ENCODE peak calls at places on chromosomes 4 and X, in seven cellular contexts. One of them, this sample, is unnamed.

GRCh38 chr4:87032884-87033533 is 98.2 kb downstream of the AFF1 start:
- DNase-seq in activated naive CD4-positive, alpha-beta T cell: no peak
- DNase-seq in renal cortical epithelial cell: peak
- DNase-seq in retina: no peak
- DNase-seq in stimulated activated CD8-positive, alpha-beta memory T cell treated with anti-CD3 and anti-CD28 coated beads, Interleukin-4, amount 100 ng/mL, for 1 hour: no peak
- DNase-seq in endothelial cell: no peak
- DNase-seq in ELR: peak
- DNase-seq in this sample: no peak

GRCh38 chr4:6055030-6055429 is 36.8 kb upstream of the C4orf50 start:
- DNase-seq in renal cortical epithelial cell: no peak
- DNase-seq in retina: no peak
- DNase-seq in stimulated activated CD8-positive, alpha-beta memory T cell treated with anti-CD3 and anti-CD28 coated beads, Interleukin-4, amount 100 ng/mL, for 1 hour: no peak
- DNase-seq in activated naive CD4-positive, alpha-beta T cell: no peak
- DNase-seq in endothelial cell: no peak
- DNase-seq in ELR: no peak
- DNase-seq in this sample: no peak

GRCh38 chr4:38667005-38667771 is 3.2 kb downstream of the KLF3 start:
- DNase-seq in stimulated activated CD8-positive, alpha-beta memory T cell treated with anti-CD3 and anti-CD28 coated beads, Interleukin-4, amount 100 ng/mL, for 1 hour: no peak
- DNase-seq in activated naive CD4-positive, alpha-beta T cell: no peak
- DNase-seq in endothelial cell: peak
- DNase-seq in ELR: peak
- DNase-seq in retina: peak
- DNase-seq in renal cortical epithelial cell: peak
- DNase-seq in this sample: peak

GRCh38 chr4:118288097-118288496 is 64.7 kb downstream of the PRSS12 start:
- DNase-seq in endothelial cell: no peak
- DNase-seq in retina: no peak
- DNase-seq in activated naive CD4-positive, alpha-beta T cell: no peak
- DNase-seq in ELR: peak
- DNase-seq in stimulated activated CD8-positive, alpha-beta memory T cell treated with anti-CD3 and anti-CD28 coated beads, Interleukin-4, amount 100 ng/mL, for 1 hour: no peak
- DNase-seq in renal cortical epithelial cell: no peak
- DNase-seq in this sample: no peak

GRCh38 chr4:85543832-85544231 is 68.9 kb downstream of the ARHGAP24 start:
- DNase-seq in activated naive CD4-positive, alpha-beta T cell: no peak
- DNase-seq in retina: no peak
- DNase-seq in renal cortical epithelial cell: peak
- DNase-seq in endothelial cell: no peak
- DNase-seq in ELR: peak
- DNase-seq in stimulated activated CD8-positive, alpha-beta memory T cell treated with anti-CD3 and anti-CD28 coated beads, Interleukin-4, amount 100 ng/mL, for 1 hour: no peak
- DNase-seq in this sample: no peak

GRCh38 chrX:40471965-40472648 is 108.7 kb upstream of the ATP6AP2 start:
- DNase-seq in activated naive CD4-positive, alpha-beta T cell: no peak
- DNase-seq in endothelial cell: no peak
- DNase-seq in ELR: peak
- DNase-seq in stimulated activated CD8-positive, alpha-beta memory T cell treated with anti-CD3 and anti-CD28 coated beads, Interleukin-4, amount 100 ng/mL, for 1 hour: no peak
- DNase-seq in retina: peak
- DNase-seq in renal cortical epithelial cell: peak
- DNase-seq in this sample: no peak

GRCh38 chr4:143377635-143378099 is 41.0 kb downstream of the GAB1 start:
- DNase-seq in renal cortical epithelial cell: no peak
- DNase-seq in stimulated activated CD8-positive, alpha-beta memory T cell treated with anti-CD3 and anti-CD28 coated beads, Interleukin-4, amount 100 ng/mL, for 1 hour: no peak
- DNase-seq in activated naive CD4-positive, alpha-beta T cell: no peak
- DNase-seq in retina: no peak
- DNase-seq in ELR: no peak
- DNase-seq in endothelial cell: no peak
- DNase-seq in this sample: no peak

GRCh38 chrX:141760761-141761160 is 62.2 kb upstream of the SPANXD start:
- DNase-seq in endothelial cell: no peak
- DNase-seq in stimulated activated CD8-positive, alpha-beta memory T cell treated with anti-CD3 and anti-CD28 coated beads, Interleukin-4, amount 100 ng/mL, for 1 hour: no peak
- DNase-seq in ELR: peak
- DNase-seq in renal cortical epithelial cell: peak
- DNase-seq in activated naive CD4-positive, alpha-beta T cell: no peak
- DNase-seq in retina: no peak
- DNase-seq in this sample: no peak

GRCh38 chr4:79445371-79445781 is 37.3 kb upstream of the GK2 start:
- DNase-seq in endothelial cell: no peak
- DNase-seq in stimulated activated CD8-positive, alpha-beta memory T cell treated with anti-CD3 and anti-CD28 coated beads, Interleukin-4, amount 100 ng/mL, for 1 hour: no peak
- DNase-seq in ELR: no peak
- DNase-seq in retina: peak
- DNase-seq in renal cortical epithelial cell: peak
- DNase-seq in activated naive CD4-positive, alpha-beta T cell: no peak
- DNase-seq in this sample: no peak

GRCh38 chr4:109559983-109560686 is at the start of gene MCUB:
- DNase-seq in stimulated activated CD8-positive, alpha-beta memory T cell treated with anti-CD3 and anti-CD28 coated beads, Interleukin-4, amount 100 ng/mL, for 1 hour: peak
- DNase-seq in retina: peak
- DNase-seq in ELR: peak
- DNase-seq in renal cortical epithelial cell: peak
- DNase-seq in endothelial cell: peak
- DNase-seq in activated naive CD4-positive, alpha-beta T cell: peak
- DNase-seq in this sample: no peak

GRCh38 chrX:30865020-30865419 is 24.0 kb downstream of the TAB3 start:
- DNase-seq in renal cortical epithelial cell: peak
- DNase-seq in retina: no peak
- DNase-seq in ELR: peak
- DNase-seq in endothelial cell: no peak
- DNase-seq in stimulated activated CD8-positive, alpha-beta memory T cell treated with anti-CD3 and anti-CD28 coated beads, Interleukin-4, amount 100 ng/mL, for 1 hour: no peak
- DNase-seq in activated naive CD4-positive, alpha-beta T cell: no peak
- DNase-seq in this sample: no peak

GRCh38 chr4:16897991-16898827 is at the start of gene LDB2:
- DNase-seq in stimulated activated CD8-positive, alpha-beta memory T cell treated with anti-CD3 and anti-CD28 coated beads, Interleukin-4, amount 100 ng/mL, for 1 hour: no peak
- DNase-seq in renal cortical epithelial cell: peak
- DNase-seq in retina: peak
- DNase-seq in ELR: peak
- DNase-seq in activated naive CD4-positive, alpha-beta T cell: no peak
- DNase-seq in endothelial cell: peak
- DNase-seq in this sample: peak

GRCh38 chrX:118579417-118579816 is 83.8 kb downstream of the DOCK11 start:
- DNase-seq in ELR: no peak
- DNase-seq in endothelial cell: no peak
- DNase-seq in renal cortical epithelial cell: no peak
- DNase-seq in stimulated activated CD8-positive, alpha-beta memory T cell treated with anti-CD3 and anti-CD28 coated beads, Interleukin-4, amount 100 ng/mL, for 1 hour: no peak
- DNase-seq in retina: no peak
- DNase-seq in activated naive CD4-positive, alpha-beta T cell: no peak
- DNase-seq in this sample: no peak

GRCh38 chrX:68732906-68733493 is 85.5 kb downstream of the STARD8 start:
- DNase-seq in retina: peak
- DNase-seq in renal cortical epithelial cell: peak
- DNase-seq in stimulated activated CD8-positive, alpha-beta memory T cell treated with anti-CD3 and anti-CD28 coated beads, Interleukin-4, amount 100 ng/mL, for 1 hour: no peak
- DNase-seq in endothelial cell: peak
- DNase-seq in activated naive CD4-positive, alpha-beta T cell: peak
- DNase-seq in ELR: peak
- DNase-seq in this sample: no peak

GRCh38 chrX:143853488-143853887 is 30.4 kb upstream of the UBE2NL start:
- DNase-seq in ELR: peak
- DNase-seq in renal cortical epithelial cell: no peak
- DNase-seq in endothelial cell: no peak
- DNase-seq in retina: no peak
- DNase-seq in stimulated activated CD8-positive, alpha-beta memory T cell treated with anti-CD3 and anti-CD28 coated beads, Interleukin-4, amount 100 ng/mL, for 1 hour: no peak
- DNase-seq in activated naive CD4-positive, alpha-beta T cell: no peak
- DNase-seq in this sample: no peak

GRCh38 chr4:76993787-76994641 is 44.5 kb downstream of the SEPTIN11 start:
- DNase-seq in renal cortical epithelial cell: no peak
- DNase-seq in activated naive CD4-positive, alpha-beta T cell: no peak
- DNase-seq in retina: no peak
- DNase-seq in ELR: no peak
- DNase-seq in stimulated activated CD8-positive, alpha-beta memory T cell treated with anti-CD3 and anti-CD28 coated beads, Interleukin-4, amount 100 ng/mL, for 1 hour: no peak
- DNase-seq in endothelial cell: no peak
- DNase-seq in this sample: no peak

GRCh38 chr4:52059372-52059771 is 8.3 kb downstream of the SPATA18 start:
- DNase-seq in retina: no peak
- DNase-seq in stimulated activated CD8-positive, alpha-beta memory T cell treated with anti-CD3 and anti-CD28 coated beads, Interleukin-4, amount 100 ng/mL, for 1 hour: no peak
- DNase-seq in ELR: no peak
- DNase-seq in renal cortical epithelial cell: peak
- DNase-seq in activated naive CD4-positive, alpha-beta T cell: no peak
- DNase-seq in endothelial cell: no peak
- DNase-seq in this sample: peak

GRCh38 chr4:110602061-110602460 is 20.8 kb downstream of the PITX2 start:
- DNase-seq in renal cortical epithelial cell: no peak
- DNase-seq in retina: no peak
- DNase-seq in activated naive CD4-positive, alpha-beta T cell: no peak
- DNase-seq in endothelial cell: no peak
- DNase-seq in stimulated activated CD8-positive, alpha-beta memory T cell treated with anti-CD3 and anti-CD28 coated beads, Interleukin-4, amount 100 ng/mL, for 1 hour: no peak
- DNase-seq in ELR: no peak
- DNase-seq in this sample: no peak

GRCh38 chrX:115696039-115696438 is 135.1 kb downstream of the PLS3 start:
- DNase-seq in stimulated activated CD8-positive, alpha-beta memory T cell treated with anti-CD3 and anti-CD28 coated beads, Interleukin-4, amount 100 ng/mL, for 1 hour: no peak
- DNase-seq in endothelial cell: no peak
- DNase-seq in ELR: no peak
- DNase-seq in activated naive CD4-positive, alpha-beta T cell: no peak
- DNase-seq in retina: no peak
- DNase-seq in renal cortical epithelial cell: no peak
- DNase-seq in this sample: no peak

GRCh38 chr4:5773271-5773555 is 62.2 kb downstream of the EVC start:
- DNase-seq in stimulated activated CD8-positive, alpha-beta memory T cell treated with anti-CD3 and anti-CD28 coated beads, Interleukin-4, amount 100 ng/mL, for 1 hour: no peak
- DNase-seq in retina: no peak
- DNase-seq in renal cortical epithelial cell: peak
- DNase-seq in endothelial cell: no peak
- DNase-seq in ELR: no peak
- DNase-seq in activated naive CD4-positive, alpha-beta T cell: no peak
- DNase-seq in this sample: no peak

GRCh38 chr4:87038837-87039715 is 104.3 kb downstream of the AFF1 start:
- DNase-seq in stimulated activated CD8-positive, alpha-beta memory T cell treated with anti-CD3 and anti-CD28 coated beads, Interleukin-4, amount 100 ng/mL, for 1 hour: no peak
- DNase-seq in endothelial cell: no peak
- DNase-seq in ELR: peak
- DNase-seq in activated naive CD4-positive, alpha-beta T cell: no peak
- DNase-seq in retina: peak
- DNase-seq in renal cortical epithelial cell: peak
- DNase-seq in this sample: peak

GRCh38 chr4:165684177-165684870 is 188.7 kb upstream of the TLL1 start:
- DNase-seq in stimulated activated CD8-positive, alpha-beta memory T cell treated with anti-CD3 and anti-CD28 coated beads, Interleukin-4, amount 100 ng/mL, for 1 hour: no peak
- DNase-seq in retina: peak
- DNase-seq in renal cortical epithelial cell: peak
- DNase-seq in ELR: peak
- DNase-seq in endothelial cell: no peak
- DNase-seq in activated naive CD4-positive, alpha-beta T cell: no peak
- DNase-seq in this sample: peak

GRCh38 chr4:24248674-24249644 is 335.4 kb downstream of the DHX15 start:
- DNase-seq in retina: no peak
- DNase-seq in stimulated activated CD8-positive, alpha-beta memory T cell treated with anti-CD3 and anti-CD28 coated beads, Interleukin-4, amount 100 ng/mL, for 1 hour: no peak
- DNase-seq in renal cortical epithelial cell: no peak
- DNase-seq in endothelial cell: no peak
- DNase-seq in ELR: no peak
- DNase-seq in activated naive CD4-positive, alpha-beta T cell: no peak
- DNase-seq in this sample: no peak

GRCh38 chr4:112381996-112382692 is 85.0 kb downstream of the ALPK1 start:
- DNase-seq in retina: no peak
- DNase-seq in activated naive CD4-positive, alpha-beta T cell: no peak
- DNase-seq in renal cortical epithelial cell: peak
- DNase-seq in stimulated activated CD8-positive, alpha-beta memory T cell treated with anti-CD3 and anti-CD28 coated beads, Interleukin-4, amount 100 ng/mL, for 1 hour: no peak
- DNase-seq in ELR: no peak
- DNase-seq in endothelial cell: no peak
- DNase-seq in this sample: no peak

GRCh38 chr4:90078440-90078839 is 48.8 kb upstream of the CCSER1 start:
- DNase-seq in retina: no peak
- DNase-seq in endothelial cell: no peak
- DNase-seq in activated naive CD4-positive, alpha-beta T cell: no peak
- DNase-seq in renal cortical epithelial cell: peak
- DNase-seq in ELR: no peak
- DNase-seq in stimulated activated CD8-positive, alpha-beta memory T cell treated with anti-CD3 and anti-CD28 coated beads, Interleukin-4, amount 100 ng/mL, for 1 hour: no peak
- DNase-seq in this sample: no peak

GRCh38 chr4:84058201-84058600 is 440.9 kb downstream of the NKX6-1 start:
- DNase-seq in stimulated activated CD8-positive, alpha-beta memory T cell treated with anti-CD3 and anti-CD28 coated beads, Interleukin-4, amount 100 ng/mL, for 1 hour: no peak
- DNase-seq in ELR: no peak
- DNase-seq in retina: no peak
- DNase-seq in renal cortical epithelial cell: no peak
- DNase-seq in endothelial cell: no peak
- DNase-seq in activated naive CD4-positive, alpha-beta T cell: no peak
- DNase-seq in this sample: no peak

GRCh38 chr4:149291463-149291862 is 524.2 kb downstream of the IQCM start:
- DNase-seq in activated naive CD4-positive, alpha-beta T cell: no peak
- DNase-seq in ELR: peak
- DNase-seq in renal cortical epithelial cell: peak
- DNase-seq in stimulated activated CD8-positive, alpha-beta memory T cell treated with anti-CD3 and anti-CD28 coated beads, Interleukin-4, amount 100 ng/mL, for 1 hour: no peak
- DNase-seq in retina: no peak
- DNase-seq in endothelial cell: no peak
- DNase-seq in this sample: peak

GRCh38 chrX:5681159-5681558 is 547.5 kb downstream of the NLGN4X start:
- DNase-seq in activated naive CD4-positive, alpha-beta T cell: no peak
- DNase-seq in renal cortical epithelial cell: no peak
- DNase-seq in stimulated activated CD8-positive, alpha-beta memory T cell treated with anti-CD3 and anti-CD28 coated beads, Interleukin-4, amount 100 ng/mL, for 1 hour: no peak
- DNase-seq in ELR: peak
- DNase-seq in retina: no peak
- DNase-seq in endothelial cell: no peak
- DNase-seq in this sample: no peak

GRCh38 chr4:119299221-119300071 is 22.5 kb downstream of the FABP2 start:
- DNase-seq in retina: peak
- DNase-seq in ELR: peak
- DNase-seq in stimulated activated CD8-positive, alpha-beta memory T cell treated with anti-CD3 and anti-CD28 coated beads, Interleukin-4, amount 100 ng/mL, for 1 hour: no peak
- DNase-seq in endothelial cell: no peak
- DNase-seq in renal cortical epithelial cell: peak
- DNase-seq in activated naive CD4-positive, alpha-beta T cell: no peak
- DNase-seq in this sample: no peak

GRCh38 chr4:161419822-161420221 is 744.0 kb downstream of the FSTL5 start:
- DNase-seq in ELR: peak
- DNase-seq in renal cortical epithelial cell: peak
- DNase-seq in stimulated activated CD8-positive, alpha-beta memory T cell treated with anti-CD3 and anti-CD28 coated beads, Interleukin-4, amount 100 ng/mL, for 1 hour: no peak
- DNase-seq in retina: no peak
- DNase-seq in endothelial cell: peak
- DNase-seq in activated naive CD4-positive, alpha-beta T cell: no peak
- DNase-seq in this sample: no peak

GRCh38 chr4:182351485-182351884 is 108.3 kb downstream of the TENM3 start:
- DNase-seq in ELR: no peak
- DNase-seq in retina: no peak
- DNase-seq in activated naive CD4-positive, alpha-beta T cell: no peak
- DNase-seq in stimulated activated CD8-positive, alpha-beta memory T cell treated with anti-CD3 and anti-CD28 coated beads, Interleukin-4, amount 100 ng/mL, for 1 hour: no peak
- DNase-seq in endothelial cell: no peak
- DNase-seq in renal cortical epithelial cell: no peak
- DNase-seq in this sample: no peak

GRCh38 chrX:69538321-69538876 is 34.3 kb downstream of the NALF2 start:
- DNase-seq in retina: peak
- DNase-seq in renal cortical epithelial cell: peak
- DNase-seq in activated naive CD4-positive, alpha-beta T cell: peak
- DNase-seq in endothelial cell: peak
- DNase-seq in stimulated activated CD8-positive, alpha-beta memory T cell treated with anti-CD3 and anti-CD28 coated beads, Interleukin-4, amount 100 ng/mL, for 1 hour: peak
- DNase-seq in ELR: peak
- DNase-seq in this sample: no peak

GRCh38 chr4:23900636-23901035 is 10.8 kb upstream of the PPARGC1A start:
- DNase-seq in ELR: no peak
- DNase-seq in stimulated activated CD8-positive, alpha-beta memory T cell treated with anti-CD3 and anti-CD28 coated beads, Interleukin-4, amount 100 ng/mL, for 1 hour: no peak
- DNase-seq in renal cortical epithelial cell: no peak
- DNase-seq in retina: no peak
- DNase-seq in endothelial cell: no peak
- DNase-seq in activated naive CD4-positive, alpha-beta T cell: no peak
- DNase-seq in this sample: no peak

GRCh38 chr4:147842573-147842972 is 110.7 kb downstream of the ARHGAP10 start:
- DNase-seq in activated naive CD4-positive, alpha-beta T cell: no peak
- DNase-seq in retina: no peak
- DNase-seq in renal cortical epithelial cell: no peak
- DNase-seq in ELR: peak
- DNase-seq in stimulated activated CD8-positive, alpha-beta memory T cell treated with anti-CD3 and anti-CD28 coated beads, Interleukin-4, amount 100 ng/mL, for 1 hour: no peak
- DNase-seq in endothelial cell: no peak
- DNase-seq in this sample: no peak

GRCh38 chrX:148940411-148940996 is 440.1 kb downstream of the AFF2 start:
- DNase-seq in stimulated activated CD8-positive, alpha-beta memory T cell treated with anti-CD3 and anti-CD28 coated beads, Interleukin-4, amount 100 ng/mL, for 1 hour: no peak
- DNase-seq in retina: no peak
- DNase-seq in endothelial cell: no peak
- DNase-seq in renal cortical epithelial cell: no peak
- DNase-seq in ELR: no peak
- DNase-seq in activated naive CD4-positive, alpha-beta T cell: no peak
- DNase-seq in this sample: no peak

This sample was measured in epithelial cell of proximal tubule.